ENCODE peak calls at places on chromosomes 4 and X, in six cellular contexts. E is choroid plexus epithelial cell; N is testis; O is tibial artery; Z is activated CD8-positive, alpha-beta T cell treated with anti-CD3 and anti-CD28 coated beads for 36 hours; Y is PC-3. T is an unnamed sample.

GRCh38 chr4:2792396-2792710 is 532 bp upstream of the SH3BP2 start:
- DNase-seq in E (no peak), Z (no peak), N (no peak), O (no peak), Y (no peak), T (no peak)

GRCh38 chr4:153060191-153060590 is 124.1 kb downstream of the FHDC1 start:
- DNase-seq in Y (no peak), O (no peak), Z (no peak), N (no peak), E (no peak), T (no peak)

GRCh38 chr4:104983615-104984179 is 163.0 kb upstream of the TET2 start:
- DNase-seq in Y (no peak), E (no peak), N (no peak), Z (no peak), O (no peak), T (no peak)

GRCh38 chr4:157300678-157301077 is 80.2 kb downstream of the GRIA2 start:
- DNase-seq in E (no peak), Z (no peak), O (no peak), N (no peak), Y (no peak), T (no peak)

GRCh38 chr4:10983274-10983673 is 298.7 kb upstream of the CLNK start:
- DNase-seq in Z (peak; percentile 33), E (no peak), N (no peak), Y (no peak), O (no peak), T (no peak)

GRCh38 chr4:144787365-144788263 is 141.7 kb downstream of the HHIP start:
- DNase-seq in O (no peak), Y (peak; percentile 62), Z (no peak), N (no peak), E (peak; percentile 72), T (no peak)

GRCh38 chr4:87241341-87241740 is 20.9 kb upstream of the KLHL8 start:
- DNase-seq in Z (no peak), E (no peak), N (no peak), Y (no peak), O (no peak), T (no peak)

GRCh38 chr4:107578321-107578720 is 141.7 kb downstream of the PAPSS1 start:
- DNase-seq in N (no peak), O (no peak), Y (peak; percentile 32), E (no peak), Z (no peak), T (no peak)

GRCh38 chrX:20515841-20516461 is 249.2 kb upstream of the RPS6KA3 start:
- DNase-seq in E (peak; percentile 91), N (no peak), Z (peak; percentile 55), Y (peak; percentile 90), O (no peak), T (no peak)

GRCh38 chrX:105651052-105651451 is 171.3 kb upstream of the NRK start:
- DNase-seq in E (no peak), Z (no peak), N (no peak), Y (no peak), O (no peak), T (no peak)

GRCh38 chr4:159787901-159788300 is 685.0 kb downstream of the RAPGEF2 start:
- DNase-seq in N (no peak), E (no peak), O (no peak), Y (peak; percentile 50), Z (no peak), T (no peak)

GRCh38 chrX:1453390-1453783 is 678 bp upstream of the ASMTL start:
- DNase-seq in Z (no peak), N (no peak), Y (no peak), O (no peak), E (no peak), T (no peak)

GRCh38 chr4:118762753-118763477 is 73.0 kb downstream of the SEC24D start:
- DNase-seq in E (no peak), Y (no peak), O (no peak), Z (no peak), N (no peak), T (no peak)

GRCh38 chrX:132877954-132878536 is 80.4 kb downstream of the HS6ST2 start:
- DNase-seq in O (no peak), N (no peak), Y (no peak), E (no peak), Z (no peak), T (peak; percentile 7)

GRCh38 chr4:36285784-36286480 is 4.5 kb downstream of the DTHD1 start:
- DNase-seq in N (no peak), O (no peak), Y (peak; percentile 67), Z (peak; percentile 77), E (no peak), T (no peak)

GRCh38 chr4:4334798-4335520 is 44.9 kb downstream of the ZBTB49 start:
- DNase-seq in Y (peak; percentile 71), N (peak; percentile 82), E (peak; percentile 68), O (no peak), Z (peak; percentile 87), T (peak; percentile 72)

GRCh38 chr4:110636231-110636676 is 13.4 kb upstream of the PITX2 start:
- DNase-seq in N (no peak), E (no peak), O (no peak), Y (no peak), Z (no peak), T (no peak)

GRCh38 chr4:25457053-25457715 is 80.1 kb downstream of the ANAPC4 start:
- DNase-seq in O (no peak), Y (peak; percentile 65), Z (no peak), E (peak; percentile 43), N (no peak), T (no peak)

GRCh38 chr4:41709844-41710481 is 38.6 kb downstream of the PHOX2B start:
- DNase-seq in Z (no peak), E (peak; percentile 80), N (no peak), Y (peak; percentile 81), O (no peak), T (no peak)

GRCh38 chrX:39445336-39445735 is 644.1 kb downstream of the MID1IP1 start:
- DNase-seq in N (peak; percentile 40), O (no peak), Y (peak; percentile 13), Z (peak; percentile 58), E (peak; percentile 12), T (peak; percentile 19)

GRCh38 chr4:108834787-108835384 is 72.0 kb upstream of the ETNPPL start:
- DNase-seq in Z (no peak), Y (peak; percentile 55), N (no peak), O (no peak), E (peak; percentile 77), T (no peak)

GRCh38 chr4:155900402-155900801 is 3.1 kb upstream of the TDO2 start:
- DNase-seq in O (no peak), N (no peak), Z (no peak), E (peak; percentile 63), Y (peak; percentile 68), T (no peak)

GRCh38 chr4:126850286-126850685 is 782.5 kb upstream of the INTU start:
- DNase-seq in Z (no peak), E (peak; percentile 89), Y (peak; percentile 89), O (no peak), N (no peak), T (no peak)

GRCh38 chr4:185128272-185129119 is 14.6 kb upstream of the SLC25A4 start:
- DNase-seq in Y (no peak), O (no peak), N (peak; percentile 62), E (peak; percentile 14), Z (peak; percentile 31), T (peak; percentile 36)

GRCh38 chr4:38980903-38981676 is 51.1 kb downstream of the TMEM156 start:
- DNase-seq in Z (peak; percentile 37), N (no peak), Y (no peak), E (peak; percentile 88), O (no peak), T (no peak)

GRCh38 chrX:136065044-136065671 is 79.9 kb downstream of the SLC9A6 start:
- DNase-seq in Z (peak; percentile 30), Y (peak; percentile 88), O (peak; percentile 70), N (no peak), E (peak; percentile 93), T (no peak)

GRCh38 chr4:38173935-38174334 is 213.7 kb downstream of the PTTG2 start:
- DNase-seq in O (no peak), N (no peak), Z (no peak), E (no peak), Y (peak; percentile 49), T (no peak)

GRCh38 chrX:27735914-27736313 is 71.9 kb upstream of the MAGEB10 start:
- DNase-seq in Y (no peak), Z (no peak), E (no peak), O (no peak), N (no peak), T (no peak)

GRCh38 chrX:2583194-2584162 is 82.7 kb upstream of the DHRSX start:
- DNase-seq in O (peak; percentile 53), Y (no peak), N (no peak), Z (no peak), E (no peak), T (no peak)

GRCh38 chr4:25154594-25155265 is 5.5 kb downstream of the SEPSECS start:
- DNase-seq in E (no peak), Z (no peak), N (no peak), O (no peak), Y (no peak), T (no peak)

GRCh38 chr4:17447056-17447455 is 64.8 kb downstream of the QDPR start:
- DNase-seq in Y (no peak), N (no peak), E (peak; percentile 79), Z (no peak), O (no peak), T (no peak)

GRCh38 chr4:3879681-3880594 is 113.8 kb downstream of the ADRA2C start:
- DNase-seq in O (peak; percentile 56), N (no peak), Y (no peak), E (no peak), Z (peak; percentile 6), T (no peak)

GRCh38 chrX:19448077-19448476 is 67.2 kb downstream of the MAP3K15 start:
- DNase-seq in Z (no peak), N (no peak), Y (no peak), E (no peak), O (no peak), T (no peak)

GRCh38 chrX:68498508-68499379 is at the start of gene YIPF6:
- DNase-seq in E (peak; percentile 71), Z (peak; percentile 73), Y (peak; percentile 79), N (peak; percentile 85), O (peak; percentile 86), T (peak; percentile 63)
- TF ChIP-seq CTCF in E (no peak), Z (no peak), Y (no peak), N (no peak), O (no peak), T (no peak)

GRCh38 chrX:150643271-150643670 is 49.9 kb upstream of the MTMR1 start:
- DNase-seq in N (no peak), E (peak; percentile 47), Y (peak; percentile 42), O (no peak), Z (no peak), T (no peak)
- TF ChIP-seq CTCF in N (no peak), E (peak; percentile 37), Y (peak; percentile 56), O (no peak), Z (peak; percentile 11), T (no peak)

DNA sequence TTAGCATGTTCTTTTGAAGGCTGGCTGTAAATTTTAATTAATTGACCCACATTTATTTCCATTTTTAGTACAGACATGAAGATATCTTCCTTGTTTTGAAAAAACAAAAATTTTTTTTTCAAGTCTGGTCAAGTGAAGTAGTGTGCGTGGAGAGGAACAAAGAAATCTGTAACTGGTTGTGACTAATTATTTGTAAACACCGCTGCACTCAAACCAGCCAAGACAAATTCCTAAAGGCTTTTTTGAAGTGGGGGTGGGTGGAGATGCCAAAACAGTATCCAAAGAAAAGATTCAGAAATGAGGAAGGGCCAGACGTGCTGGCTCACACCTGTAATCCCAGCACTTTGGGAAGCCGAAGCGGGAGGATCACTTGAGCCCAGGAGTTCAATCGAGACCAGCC is 88.3 kb downstream of the SHROOM2 start:
- DNase-seq in E (no peak), Z (no peak), O (no peak), Y (peak; percentile 72), N (no peak), T (no peak)
- TF ChIP-seq CTCF in E (no peak), Z (no peak), O (no peak), Y (no peak), N (no peak), T (no peak)

GRCh38 chrX:49627030-49627777 is 28.4 kb downstream of the GAGE1 start:
- DNase-seq in O (no peak), N (peak; percentile 29), E (no peak), Z (peak; percentile 31), Y (peak; percentile 20), T (no peak)
- TF ChIP-seq CTCF in O (no peak), N (peak; percentile 12), E (no peak), Z (no peak), Y (peak; percentile 49), T (no peak)

T was measured in endothelial cell.